ENCODE peak calls at places on chromosomes 4 and X, in four cellular contexts. K is GM12878, A is K562, H is HepG2. B is an unnamed sample.

GRCh38 chr4:183797041-183797444 is 108.1 kb upstream of the STOX2 start:
- DNase-seq in K (no peak), H (no peak), A (no peak), B (peak; percentile 33)

GRCh38 chr4:178140326-178140915 is 698.2 kb upstream of the AGA start:
- DNase-seq in K (no peak), H (no peak), A (no peak), B (no peak)

GRCh38 chr4:148116264-148116663 is 325.9 kb downstream of the NR3C2 start:
- DNase-seq in A (no peak), K (no peak), H (no peak), B (no peak)

GRCh38 chr4:156775803-156776202 is 195.8 kb downstream of the PDGFC start:
- DNase-seq in A (no peak), K (no peak), H (no peak), B (no peak)

GRCh38 chr4:81606796-81607550 is 135.3 kb upstream of the RASGEF1B start:
- DNase-seq in H (no peak), A (peak; percentile 27), K (no peak), B (no peak)

GRCh38 chr4:13171292-13172057 is 312.7 kb downstream of the RAB28 start:
- DNase-seq in K (no peak), A (no peak), H (no peak), B (peak; percentile 7)

GRCh38 chr4:156642161-156642560 is 329.4 kb downstream of the PDGFC start:
- DNase-seq in H (no peak), K (no peak), A (no peak), B (no peak)

GRCh38 chr4:140344621-140345020 is 28.8 kb upstream of the SCOC start:
- DNase-seq in H (no peak), K (no peak), A (no peak), B (peak; percentile 26)

GRCh38 chr4:13640149-13640671 is 12.7 kb upstream of the BOD1L1 start:
- DNase-seq in A (no peak), H (no peak), K (no peak), B (peak; percentile 81)

DNA sequence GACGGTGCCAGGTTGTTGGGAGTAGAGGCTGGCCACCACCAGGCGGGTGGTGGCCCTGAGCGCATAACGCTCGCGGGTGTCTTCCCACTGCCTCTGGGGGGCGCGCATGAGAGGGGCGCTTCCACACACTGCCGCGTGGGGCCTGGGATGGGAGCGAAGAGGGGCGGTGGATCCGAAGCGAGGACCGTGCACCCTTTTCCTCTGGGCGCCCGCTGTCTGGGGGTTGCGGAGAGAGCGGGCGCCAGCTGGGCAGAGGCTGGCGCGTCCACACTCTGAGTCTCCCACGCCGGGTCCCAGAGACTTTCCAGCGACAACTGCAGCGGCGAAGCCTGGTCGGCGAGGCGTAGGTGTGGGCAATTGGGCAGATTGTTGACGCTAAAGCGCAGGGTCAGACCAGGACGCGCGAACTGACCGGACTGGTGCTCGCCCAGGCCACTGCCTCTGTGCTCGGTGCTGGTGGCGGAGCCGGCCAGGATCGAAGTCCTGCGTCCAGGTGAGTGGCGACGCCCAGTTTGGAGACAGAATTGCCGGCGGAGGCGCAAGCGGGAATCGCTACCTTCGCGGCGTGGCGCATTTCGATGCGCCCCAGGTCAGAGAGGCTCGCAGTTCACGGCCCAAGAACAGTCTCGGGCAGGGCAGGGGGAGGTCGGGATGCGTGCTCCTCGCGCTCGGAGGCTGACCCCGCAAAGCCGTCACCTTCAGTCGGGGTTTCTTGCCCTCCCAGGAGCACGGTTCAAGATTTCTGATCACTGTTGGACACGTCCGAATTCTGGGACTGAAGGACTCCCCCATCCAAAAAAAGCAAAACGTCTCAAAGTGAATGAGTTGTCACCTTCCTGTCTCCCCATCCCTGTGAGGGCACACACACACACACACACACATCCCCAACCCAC is 2.6 kb upstream of the HMX1 start:
- DNase-seq in A (no peak), K (no peak), H (no peak), B (no peak)
- TF ChIP-seq EZH2 in A (no peak), K (no peak), H (no peak), B (peak; percentile 91)

DNA sequence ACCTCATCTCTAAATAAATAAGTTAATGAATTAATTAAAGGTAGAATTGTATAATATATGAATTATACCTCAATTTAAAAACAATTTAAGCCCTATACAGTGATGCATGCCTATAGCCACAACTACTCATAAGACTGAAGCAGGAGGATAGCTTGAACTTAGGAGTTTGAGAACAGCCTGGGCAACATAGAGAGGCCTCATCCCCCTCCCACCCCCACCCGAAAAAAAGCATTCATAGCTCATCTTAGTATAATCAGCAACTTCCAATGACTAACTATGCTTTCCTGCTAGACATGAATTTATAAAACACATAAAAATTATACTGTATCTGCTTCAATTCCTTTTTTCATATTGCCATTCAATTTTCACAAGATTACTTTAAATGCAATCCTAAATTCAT is 1.6 kb downstream of the LRBA start:
- DNase-seq in K (no peak), A (no peak), H (no peak), B (no peak)
- TF ChIP-seq JUNB in K (no peak), A (no peak), H (no peak), B (no peak)

DNA sequence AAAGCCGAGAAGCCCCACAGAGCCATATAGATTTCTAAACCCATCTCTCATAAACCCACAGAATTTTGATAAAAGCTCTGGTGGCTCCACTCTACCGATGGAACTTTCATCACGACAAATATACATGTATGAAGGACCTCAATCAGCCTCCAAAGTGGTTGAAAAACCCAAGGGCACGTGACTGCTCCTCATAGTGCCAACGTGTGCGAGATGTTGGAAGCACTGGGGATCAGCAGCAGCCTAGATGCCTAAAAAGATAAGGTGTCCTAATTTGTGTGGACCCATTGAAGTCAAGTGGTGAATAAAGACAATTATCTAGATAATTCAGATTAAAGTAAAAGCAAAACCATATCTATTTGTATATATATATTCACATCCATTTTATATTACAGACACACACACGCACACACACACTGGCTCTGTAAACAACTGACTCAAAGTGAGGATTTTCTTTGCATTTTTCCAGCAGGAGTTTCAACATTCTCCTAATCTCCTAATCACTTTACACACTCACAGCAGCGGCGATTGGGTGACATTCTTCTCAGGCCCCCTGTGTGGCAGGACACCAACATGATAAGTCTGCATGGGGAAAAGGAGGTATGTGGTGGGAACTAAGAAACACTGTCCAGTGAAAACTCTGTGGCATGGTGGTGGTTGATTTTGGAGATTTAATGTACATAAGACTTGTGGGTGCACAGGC is 2.9 kb upstream of the PITX2 start:
- DNase-seq in H (no peak), K (no peak), A (no peak), B (peak; percentile 24)
- TF ChIP-seq EZH2 in H (no peak), K (no peak), A (no peak), B (no peak)

GRCh38 chrX:106415276-106415895 is 196.4 kb upstream of the RADX start:
- DNase-seq in K (no peak), H (peak; percentile 5), A (peak; percentile 17), B (peak; percentile 48)
- TF ChIP-seq JUNB in K (no peak), H (no peak), A (no peak), B (no peak)

GRCh38 chr4:4864443-4864939 is 5.0 kb downstream of the MSX1 start:
- DNase-seq in K (no peak), A (no peak), H (no peak), B (no peak)
- TF ChIP-seq EZH2 in K (no peak), A (no peak), H (no peak), B (peak; percentile 99)

GRCh38 chr4:26268246-26268645 is 52.6 kb upstream of the RBPJ start:
- DNase-seq in H (no peak), A (no peak), K (no peak), B (no peak)
- TF ChIP-seq JUNB in H (no peak), A (no peak), K (no peak), B (no peak)

DNA sequence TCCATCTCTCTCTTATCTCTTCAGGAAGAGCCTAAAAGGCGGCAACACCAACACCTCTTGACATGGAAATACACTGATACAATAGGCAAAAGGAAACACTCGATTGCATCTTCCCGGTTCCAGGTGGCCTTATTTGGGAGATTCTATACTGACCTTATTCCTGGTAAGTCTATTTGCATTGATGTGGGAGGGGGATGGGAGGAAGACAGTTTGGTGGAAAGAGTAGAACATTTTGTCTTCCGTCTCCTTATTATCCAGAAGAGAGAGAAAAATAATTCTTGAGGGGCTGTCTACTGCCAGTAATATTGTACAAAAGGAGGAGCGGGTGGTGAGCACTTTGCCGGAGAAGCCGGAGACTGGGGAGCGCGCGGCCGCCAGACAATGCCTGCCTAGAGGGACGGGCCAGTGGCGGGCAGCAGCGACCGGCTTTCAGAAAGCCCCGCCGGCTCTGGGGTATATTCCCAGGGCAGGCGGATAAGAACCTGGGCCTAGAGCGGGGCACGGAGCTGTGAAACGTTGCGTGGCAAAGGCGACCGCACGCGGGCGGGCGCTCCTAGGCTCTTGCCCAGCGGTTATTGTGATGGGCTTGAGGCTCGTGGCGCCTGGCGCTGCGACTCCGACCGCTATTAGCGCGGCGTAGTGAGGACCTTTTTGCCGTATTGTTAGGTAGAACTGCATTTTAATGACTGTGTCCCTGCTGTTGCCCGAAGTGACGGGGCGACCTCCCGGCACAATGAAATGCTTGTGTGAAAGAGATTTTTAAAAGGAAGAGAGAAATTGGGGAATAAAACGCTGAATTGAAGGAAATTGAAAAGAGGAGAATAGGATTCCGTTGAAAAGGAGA is 520 bp downstream of the PRDM8 start:
- DNase-seq in K (no peak), H (no peak), A (no peak), B (peak; percentile 71)
- TF ChIP-seq EZH2 in K (no peak), H (no peak), A (no peak), B (peak; percentile 99)

GRCh38 chrX:77275392-77275791 is 171.8 kb upstream of the FGF16 start:
- DNase-seq in A (no peak), H (no peak), K (no peak), B (no peak)
- TF ChIP-seq JUNB in A (no peak), H (no peak), K (no peak), B (no peak)

DNA sequence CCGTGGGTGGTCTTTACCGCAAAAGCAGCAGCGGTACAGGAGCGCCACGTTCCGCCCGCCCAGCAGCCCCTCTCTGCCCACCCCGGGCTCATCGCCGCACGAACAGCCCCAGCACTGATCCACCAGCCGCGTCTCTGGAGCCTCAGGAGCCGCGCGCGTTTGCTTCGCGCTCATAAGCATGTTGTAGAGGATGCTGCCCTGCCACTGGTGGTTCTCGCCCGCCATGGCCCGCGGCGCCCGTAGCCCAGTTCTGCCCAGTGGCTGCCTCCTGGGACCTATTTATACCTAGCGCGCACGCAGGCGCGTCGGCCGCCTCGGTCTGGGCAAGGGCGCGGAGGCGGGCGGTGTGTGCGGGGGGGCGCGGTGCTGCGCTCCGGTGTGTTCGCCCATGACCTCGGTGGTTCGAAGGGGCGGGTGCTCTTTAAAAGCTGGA is at the start of gene NR0B1:
- DNase-seq in H (no peak), A (no peak), K (no peak), B (peak; percentile 34)
- TF ChIP-seq EZH2 in H (no peak), A (no peak), K (no peak), B (no peak)